ENCODE peak calls at places on chromosomes 1 and 21, in nine cellular contexts. V is SJCRH30; L is vagina; O is neural progenitor cell; U is mammary epithelial cell; H is thoracic aorta; Q is PC-9; G is cardiac muscle cell; A is effector memory CD4-positive, alpha-beta T cell. B is an unnamed sample.

GRCh38 chr21:30779269-30779668 is 24.0 kb upstream of the KRTAP21-1 start:
- DNase-seq in V (no peak), L (no peak), O (no peak), U (no peak), H (no peak), Q (no peak), G (no peak), A (no peak), B (no peak)

GRCh38 chr1:217140041-217140901 is 417.0 kb upstream of the ESRRG start:
- DNase-seq in V (no peak), L (no peak), O (peak; percentile 61), U (no peak), H (no peak), Q (no peak), G (peak; percentile 75), A (no peak), B (no peak)

GRCh38 chr1:172254521-172255222 is 165.8 kb upstream of the C1orf105 start:
- DNase-seq in V (peak; percentile 35), L (no peak), O (no peak), U (peak; percentile 85), H (no peak), Q (peak; percentile 62), G (no peak), A (no peak), B (no peak)

GRCh38 chr1:19635646-19636045 is 8.5 kb upstream of the NBL1 start:
- DNase-seq in V (no peak), L (no peak), O (no peak), U (no peak), H (peak; percentile 60), Q (no peak), G (no peak), A (no peak), B (peak; percentile 94)

GRCh38 chr1:78277253-78277652 is 213.5 kb upstream of the PTGFR start:
- DNase-seq in V (peak; percentile 35), L (no peak), O (no peak), U (peak; percentile 85), H (no peak), Q (peak; percentile 64), G (no peak), A (no peak), B (peak; percentile 41)

GRCh38 chr1:155254714-155255242 is 505 bp downstream of the ENTREP3 start:
- DNase-seq in V (peak; percentile 39), L (no peak), O (peak; percentile 45), U (no peak), H (no peak), Q (no peak), G (no peak), A (no peak), B (peak; percentile 46)

GRCh38 chr1:54812801-54813478 is 11.8 kb upstream of the TTC22 start:
- DNase-seq in V (no peak), L (peak; percentile 27), O (no peak), U (no peak), H (no peak), Q (peak; percentile 32), G (no peak), A (no peak), B (no peak)

GRCh38 chr21:21137986-21138385 is 139.8 kb downstream of the NCAM2 start:
- DNase-seq in V (no peak), L (no peak), O (no peak), U (no peak), H (no peak), Q (no peak), G (no peak), A (no peak), B (no peak)

GRCh38 chr21:41186763-41187536 is 19.0 kb downstream of the BACE2 start:
- DNase-seq in V (no peak), L (no peak), O (no peak), U (peak; percentile 40), H (no peak), Q (no peak), G (no peak), A (no peak), B (no peak)

GRCh38 chr1:15430787-15431570 is 7.3 kb upstream of the CTRC start:
- DNase-seq in V (peak; percentile 89), L (no peak), O (peak; percentile 77), U (no peak), H (no peak), Q (no peak), G (peak; percentile 68), A (peak; percentile 55), B (peak; percentile 45)

GRCh38 chr1:19010995-19011696 is 54.7 kb upstream of the IFFO2 start:
- DNase-seq in V (peak; percentile 77), L (peak; percentile 96), O (peak; percentile 55), U (peak; percentile 98), H (peak; percentile 63), Q (peak; percentile 96), G (no peak), A (peak; percentile 15), B (peak; percentile 97)

GRCh38 chr1:59805564-59805963 is 9.2 kb upstream of the HOOK1 start:
- DNase-seq in V (no peak), L (no peak), O (no peak), U (no peak), H (no peak), Q (no peak), G (no peak), A (no peak), B (no peak)

GRCh38 chr21:46056450-46056903 is 41.4 kb upstream of the COL6A2 start:
- DNase-seq in V (no peak), L (peak; percentile 95), O (no peak), U (no peak), H (peak; percentile 70), Q (no peak), G (peak; percentile 41), A (no peak), B (peak; percentile 93)

GRCh38 chr1:30400436-30400975 is 322.9 kb downstream of the MATN1 start:
- DNase-seq in V (no peak), L (no peak), O (no peak), U (no peak), H (no peak), Q (no peak), G (no peak), A (no peak), B (no peak)

GRCh38 chr1:30399026-30399425 is 324.4 kb downstream of the MATN1 start:
- DNase-seq in V (no peak), L (no peak), O (no peak), U (no peak), H (no peak), Q (no peak), G (no peak), A (no peak), B (no peak)

GRCh38 chr1:30397576-30397975 is 325.8 kb downstream of the MATN1 start:
- DNase-seq in V (no peak), L (no peak), O (no peak), U (no peak), H (no peak), Q (no peak), G (no peak), A (no peak), B (no peak)

DNA sequence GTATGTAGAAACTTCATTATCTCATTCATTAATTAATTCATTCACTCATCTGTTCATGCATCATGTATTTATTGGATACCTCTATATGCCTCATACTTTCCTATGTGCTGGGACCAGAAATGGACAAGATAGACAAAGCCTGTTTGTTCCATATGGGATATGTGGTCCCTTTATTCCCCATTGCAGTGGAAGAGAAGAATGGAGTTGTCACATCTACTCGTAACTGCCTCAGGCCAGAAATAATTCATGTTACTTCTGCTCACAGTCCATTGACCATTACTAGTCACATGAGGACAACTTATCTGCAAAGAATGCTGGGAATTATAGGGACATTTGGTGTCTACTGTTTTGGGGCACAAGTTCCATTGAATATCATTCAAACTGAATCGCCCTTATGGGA is 327.8 kb downstream of the MATN1 start:
- DNase-seq in V (no peak), L (no peak), O (no peak), U (no peak), H (no peak), Q (no peak), G (no peak), A (no peak), B (no peak)
- H3K27me3 ChIP-seq in V (peaks cover 8% of the 10 kb centered on the region), L (no peaks in the 10 kb centered on the region), O (peaks cover 6% of the 10 kb centered on the region), U (no peaks in the 10 kb centered on the region), H (no peaks in the 10 kb centered on the region), Q (peaks cover 5% of the 10 kb centered on the region), G (no peaks in the 10 kb centered on the region), A (no peaks in the 10 kb centered on the region), B (peaks cover 3% of the 10 kb centered on the region)

GRCh38 chr1:941027-941587 is 17.4 kb downstream of the SAMD11 start:
- DNase-seq in V (no peak), L (no peak), O (no peak), U (no peak), H (no peak), Q (no peak), G (no peak), A (no peak), B (no peak)
- H3K4me3 ChIP-seq in V (peak overlapping the region; percentile 65), L (peak overlapping the region; percentile 59), O (peak overlapping the region; percentile 46), U (no peak overlapping the region), H (peak overlapping the region; percentile 66), Q (peak overlapping the region; percentile 49), G (peak overlapping the region; percentile 34), A (peak overlapping the region; percentile 57), B (peak overlapping the region; percentile 20)

GRCh38 chr1:20644416-20644815 is 11.2 kb downstream of the PINK1 start:
- DNase-seq in V (no peak), L (no peak), O (no peak), U (no peak), H (no peak), Q (no peak), G (no peak), A (no peak), B (no peak)

GRCh38 chr1:20641986-20642385 is 8.7 kb downstream of the PINK1 start:
- DNase-seq in V (no peak), L (no peak), O (no peak), U (no peak), H (no peak), Q (no peak), G (no peak), A (no peak), B (no peak)

GRCh38 chr1:20640183-20640597 is 6.9 kb downstream of the PINK1 start:
- DNase-seq in V (peak; percentile 80), L (no peak), O (peak; percentile 72), U (peak; percentile 37), H (no peak), Q (no peak), G (peak; percentile 65), A (peak; percentile 32), B (peak; percentile 22)

GRCh38 chr1:20645414-20645813 is 12.2 kb downstream of the PINK1 start:
- DNase-seq in V (no peak), L (no peak), O (no peak), U (no peak), H (no peak), Q (no peak), G (no peak), A (no peak), B (no peak)

DNA sequence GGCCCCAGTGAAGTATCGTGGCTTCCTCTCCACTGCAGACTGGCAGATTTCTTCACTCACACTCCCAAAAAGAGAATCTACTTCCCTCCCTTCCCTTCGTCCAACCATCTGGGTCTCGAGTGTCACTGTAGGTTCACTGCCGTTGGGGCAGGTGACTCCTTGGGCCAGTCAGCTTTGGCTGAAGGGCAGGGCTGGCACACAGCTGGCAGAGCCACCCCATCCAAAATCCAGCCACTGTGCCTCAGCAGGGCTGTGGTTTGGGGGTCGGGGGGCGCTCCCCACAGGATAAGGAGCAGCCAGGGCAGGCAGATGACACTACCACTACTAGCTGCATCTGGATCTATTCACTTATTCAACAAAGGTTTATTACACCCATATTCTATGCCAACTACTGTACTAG is 9.8 kb downstream of the PINK1 start:
- DNase-seq in V (no peak), L (no peak), O (no peak), U (no peak), H (no peak), Q (no peak), G (no peak), A (no peak), B (no peak)
- H3K36me3 ChIP-seq in V (peaks cover 2% of the 10 kb centered on the region), L (no peaks in the 10 kb centered on the region), O (no peaks in the 10 kb centered on the region), U (peaks cover 12% of the 10 kb centered on the region), H (peaks cover 51% of the 10 kb centered on the region), Q (no peaks in the 10 kb centered on the region), G (peaks cover 10% of the 10 kb centered on the region), A (peaks cover 20% of the 10 kb centered on the region), B (peaks cover 29% of the 10 kb centered on the region)

GRCh38 chr1:228740543-228740942 is 5.3 kb downstream of the RHOU start:
- DNase-seq in V (no peak), L (peak; percentile 52), O (no peak), U (no peak), H (no peak), Q (no peak), G (no peak), A (no peak), B (no peak)
- H3K27me3 ChIP-seq in V (no peaks in the 10 kb centered on the region), L (no peaks in the 10 kb centered on the region), O (no peaks in the 10 kb centered on the region), U (peaks cover 12% of the 10 kb centered on the region), H (no peaks in the 10 kb centered on the region), Q (peaks cover 85% of the 10 kb centered on the region), G (peaks cover 38% of the 10 kb centered on the region), A (no peaks in the 10 kb centered on the region), B (no peaks in the 10 kb centered on the region)

B was measured in MG63.